ENCODE peak calls at places on chromosomes 6 and 20, in seven cellular contexts. H is NCI-H2081; U is activated CD8-positive, alpha-beta T cell treated with anti-CD3 and anti-CD28 coated beads, Interleukin-2, amount 10 ng/mL, durations not matched to agents 7 days and 5 days; Y is activated B cell treated with CpG ODN at 0.5 μM for 24 hours; Z is IMR-90; S is NB4; C is stimulated activated CD4-positive, alpha-beta T cell treated with anti-CD3 and anti-CD28 coated beads, Interleukin-12 subunit alpha, Interleukin-12 subunit beta, amount 100 ng/mL, for 48 hours. M is an unnamed sample.

GRCh38 chr6:73606428-73606827 is 47.4 kb downstream of the SLC17A5 start:
- DNase-seq in Z (no peak), U (no peak), C (no peak), S (no peak), Y (no peak), H (no peak), M (no peak)

GRCh38 chr6:13830803-13831202 is 16.4 kb upstream of the MCUR1 start:
- DNase-seq in Y (no peak), C (no peak), U (no peak), Z (no peak), H (no peak), S (peak), M (no peak)

GRCh38 chr6:75526502-75527127 is 33.0 kb upstream of the FILIP1 start:
- DNase-seq in H (peak), Z (peak), S (peak), Y (no peak), U (peak), C (peak), M (no peak)

GRCh38 chr6:167711784-167712183 is 114.9 kb upstream of the AFDN start:
- DNase-seq in U (no peak), Z (no peak), C (no peak), S (no peak), Y (no peak), H (no peak), M (no peak)

GRCh38 chr20:38286586-38287502 is 17.1 kb upstream of the BPI start:
- DNase-seq in U (no peak), C (no peak), S (peak), H (no peak), Z (no peak), Y (no peak), M (no peak)

GRCh38 chr6:75098709-75099108 is 107.1 kb downstream of the COL12A1 start:
- DNase-seq in H (no peak), C (no peak), U (no peak), Y (no peak), S (peak), Z (peak), M (peak)

GRCh38 chr20:22350624-22351023 is 233.7 kb downstream of the FOXA2 start:
- DNase-seq in H (no peak), U (no peak), Z (no peak), Y (no peak), S (no peak), C (no peak), M (no peak)

GRCh38 chr20:18506744-18507143 is 996 bp upstream of the SEC23B start:
- DNase-seq in U (peak), S (peak), Y (no peak), Z (no peak), H (no peak), C (peak), M (no peak)

GRCh38 chr6:32148722-32149576 is 2.8 kb downstream of the PRRT1 start:
- DNase-seq in U (peak), H (peak), S (no peak), Y (peak), C (peak), Z (no peak), M (peak)

GRCh38 chr20:64166712-64167615 is 2.7 kb downstream of the MYT1 start:
- DNase-seq in H (no peak), Z (no peak), Y (no peak), S (no peak), U (no peak), C (no peak), M (peak)

GRCh38 chr20:50442526-50442925 is 67.7 kb upstream of the PTPN1 start:
- DNase-seq in S (no peak), Z (no peak), H (no peak), Y (no peak), C (no peak), U (no peak), M (no peak)

GRCh38 chr6:142088858-142089216 is 43.9 kb upstream of the GJE1 start:
- DNase-seq in S (peak), H (no peak), C (no peak), Z (peak), U (no peak), Y (no peak), M (no peak)

GRCh38 chr6:35400901-35401311 is 51.2 kb upstream of the FANCE start:
- DNase-seq in U (no peak), Y (no peak), S (no peak), C (no peak), H (no peak), Z (peak), M (peak)

GRCh38 chr6:84428300-84428907 is 201.0 kb upstream of the CEP162 start:
- DNase-seq in S (peak), U (peak), H (no peak), Y (no peak), Z (peak), C (no peak), M (no peak)

GRCh38 chr20:24598346-24598745 is 128.9 kb downstream of the SYNDIG1 start:
- DNase-seq in U (no peak), Z (no peak), S (no peak), Y (no peak), C (no peak), H (no peak), M (no peak)